ENCODE peak calls at places on chromosome 5, in four cellular contexts. Q is endothelial cell of umbilical vein, N is Peyer's patch, D is adrenal gland. V is an unnamed sample.

GRCh38 chr5:65866837-65867508 is 59.4 kb upstream of the ERBIN start:
- DNase-seq in D (no peak), N (no peak), Q (no peak), V (no peak)

GRCh38 chr5:149740866-149741459 is 10.9 kb downstream of the PPARGC1B start:
- DNase-seq in D (no peak), Q (no peak), N (no peak), V (no peak)

GRCh38 chr5:3181641-3182040 is 414.0 kb upstream of the IRX1 start:
- DNase-seq in N (no peak), D (no peak), Q (no peak), V (no peak)

GRCh38 chr5:154358410-154359221 is 87.2 kb upstream of the SAP30L start:
- DNase-seq in D (no peak), Q (no peak), N (no peak), V (peak)

GRCh38 chr5:80656425-80656824 is 1.6 kb upstream of the DHFR start:
- DNase-seq in Q (no peak), N (no peak), D (no peak), V (no peak)

GRCh38 chr5:147743686-147744332 is 38.7 kb downstream of the JAKMIP2 start:
- DNase-seq in D (peak), Q (no peak), N (no peak), V (no peak)

GRCh38 chr5:176180339-176180738 is 57.9 kb upstream of the SIMC1 start:
- DNase-seq in Q (no peak), D (no peak), N (no peak), V (no peak)

GRCh38 chr5:143001764-143002351 is 231.7 kb downstream of the ARHGAP26 start:
- DNase-seq in N (no peak), Q (peak), D (no peak), V (no peak)

GRCh38 chr5:132667309-132667708 is 6.5 kb upstream of the IL4 start:
- DNase-seq in Q (no peak), N (no peak), D (no peak), V (no peak)

GRCh38 chr5:71658916-71659661 is 60.0 kb upstream of the CARTPT start:
- DNase-seq in D (no peak), N (no peak), Q (peak), V (no peak)

GRCh38 chr5:172768573-172769323 is 2.2 kb downstream of the DUSP1 start:
- DNase-seq in D (peak), N (no peak), Q (peak), V (no peak)

GRCh38 chr5:172769598-172770373 is 1.2 kb downstream of the DUSP1 start:
- DNase-seq in Q (peak), N (no peak), D (peak), V (peak)

GRCh38 chr5:172766287-172767104 is 4.5 kb downstream of the DUSP1 start:
- DNase-seq in N (no peak), D (peak), Q (peak), V (peak)

GRCh38 chr5:172769324-172769597 is 1.7 kb downstream of the DUSP1 start:
- DNase-seq in N (no peak), Q (no peak), D (no peak), V (no peak)

GRCh38 chr5:172768098-172768572 is 2.9 kb downstream of the DUSP1 start:
- DNase-seq in Q (peak), N (no peak), D (no peak), V (no peak)
- H3K4me3 ChIP-seq in Q (peak), N (peak), D (peak), V (peak)

GRCh38 chr5:151086192-151086869 is 5.5 kb upstream of the TNIP1 start:
- DNase-seq in N (peak), Q (no peak), D (no peak), V (no peak)
- H3K4me3 ChIP-seq in N (peak), Q (no peak), D (no peak), V (no peak)

GRCh38 chr5:74624931-74625505 is 15.5 kb downstream of the ENC1 start:
- DNase-seq in Q (no peak), D (no peak), N (no peak), V (no peak)

GRCh38 chr5:74624009-74624408 is 16.5 kb downstream of the ENC1 start:
- DNase-seq in D (no peak), Q (no peak), N (no peak), V (no peak)

GRCh38 chr5:74626386-74627222 is 13.9 kb downstream of the ENC1 start:
- DNase-seq in N (no peak), Q (no peak), D (no peak), V (no peak)

GRCh38 chr5:74624501-74624900 is 16.0 kb downstream of the ENC1 start:
- DNase-seq in D (no peak), N (no peak), Q (no peak), V (no peak)

DNA sequence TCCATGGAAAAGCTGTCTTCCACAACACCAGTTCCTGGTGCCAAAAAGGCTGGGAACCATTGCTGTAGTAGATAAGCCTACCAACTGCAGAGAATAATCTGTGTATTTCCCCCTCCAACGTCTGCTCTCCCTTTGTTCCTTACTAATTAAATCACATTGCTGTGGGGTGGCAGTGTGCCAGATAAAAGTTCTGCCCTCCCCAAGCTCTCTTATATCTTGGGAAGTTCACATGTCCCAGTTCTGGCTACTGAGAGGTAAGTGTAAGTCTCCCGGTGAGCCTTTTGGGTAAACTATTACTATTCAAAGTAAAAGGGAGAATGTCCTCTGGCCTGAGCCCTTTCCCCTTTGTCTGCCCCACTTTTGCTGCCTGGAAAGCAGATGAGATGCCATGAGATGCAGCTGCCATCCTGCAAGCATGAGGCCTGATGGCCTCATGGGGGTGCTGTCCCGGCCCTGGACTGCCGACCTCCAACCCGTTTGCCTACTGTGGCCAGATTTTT is 14.7 kb downstream of the ENC1 start:
- DNase-seq in N (no peak), Q (peak), D (no peak), V (peak)
- H3K4me3 ChIP-seq in N (no peak), Q (no peak), D (no peak), V (no peak)

DNA sequence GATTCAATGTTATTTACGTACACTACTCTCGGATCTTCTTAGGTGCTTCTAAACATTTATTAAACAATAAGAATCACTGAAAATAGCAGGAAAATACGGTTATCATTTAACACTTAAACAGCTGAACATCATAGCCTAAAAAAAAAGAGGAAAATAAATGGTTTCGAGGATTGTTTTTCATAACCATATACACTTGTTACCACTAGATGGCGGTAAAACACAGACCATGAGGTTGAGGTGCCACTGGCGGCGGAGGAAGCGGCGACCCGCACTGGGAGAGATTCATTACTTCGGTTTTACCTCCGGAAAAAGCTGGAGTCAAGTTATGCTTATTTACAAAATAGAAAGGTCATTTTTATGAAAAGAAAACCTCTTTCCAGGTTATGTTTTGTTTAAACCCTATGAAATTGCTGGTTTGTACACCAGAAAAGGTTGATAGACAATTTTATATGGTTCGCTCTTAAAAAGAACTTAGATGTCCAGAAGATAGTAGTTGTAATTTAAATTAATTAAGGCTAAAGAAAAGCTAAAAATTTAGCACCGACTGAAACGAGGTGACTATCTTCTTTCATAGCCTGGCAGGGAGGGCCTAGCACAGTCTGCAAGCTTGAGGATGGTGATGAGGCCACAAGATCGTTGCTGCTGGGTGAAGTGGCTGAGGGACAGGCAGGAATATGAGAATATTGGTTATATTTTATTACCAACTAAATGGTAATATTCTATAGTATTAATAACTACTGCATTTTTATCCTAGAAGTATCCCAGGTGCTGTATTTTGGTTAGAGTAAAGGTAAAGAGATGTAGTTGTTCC is 605.7 kb downstream of the RAB3C start:
- DNase-seq in N (peak), D (peak), Q (peak), V (peak)
- H3K4me3 ChIP-seq in N (no peak), D (no peak), Q (no peak), V (peak)

GRCh38 chr5:140633081-140633471 is at the start of gene CD14:
- DNase-seq in D (peak), N (peak), Q (no peak), V (peak)
- H3K4me3 ChIP-seq in D (peak), N (peak), Q (peak), V (peak)

GRCh38 chr5:171999100-171999499 is 7.3 kb downstream of the FBXW11 start:
- DNase-seq in N (no peak), Q (no peak), D (no peak), V (no peak)
- H3K4me3 ChIP-seq in N (no peak), Q (no peak), D (no peak), V (no peak)

GRCh38 chr5:35647712-35648111 is 30.0 kb downstream of the SPEF2 start:
- DNase-seq in D (no peak), N (no peak), Q (no peak), V (no peak)

GRCh38 chr5:35647128-35647527 is 29.5 kb downstream of the SPEF2 start:
- DNase-seq in Q (no peak), N (no peak), D (no peak), V (no peak)

GRCh38 chr5:35640623-35641022 is 23.0 kb downstream of the SPEF2 start:
- DNase-seq in D (no peak), Q (no peak), N (no peak), V (no peak)

DNA sequence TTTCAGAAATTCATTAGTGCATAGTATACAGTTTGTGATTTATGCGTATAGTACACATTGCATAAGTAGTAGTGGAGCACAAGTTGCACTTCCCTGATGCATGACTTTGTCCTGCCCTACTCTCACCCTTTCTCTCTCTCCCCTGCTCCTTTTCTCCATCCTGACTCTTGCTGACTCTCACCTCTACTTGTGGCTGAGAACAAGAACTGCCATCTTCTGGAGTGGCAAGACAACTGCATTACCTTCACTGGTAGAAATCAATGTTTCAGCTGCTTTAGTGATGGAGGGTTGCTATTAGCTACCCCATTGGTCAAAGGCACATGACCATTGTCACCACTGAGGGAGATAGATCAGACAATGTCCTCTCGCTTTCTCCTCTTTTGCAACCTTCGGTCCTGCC is 26.9 kb downstream of the SPEF2 start:
- DNase-seq in D (no peak), Q (no peak), N (no peak), V (no peak)
- H3K4me3 ChIP-seq in D (no peak), Q (no peak), N (no peak), V (no peak)